ENCODE peak calls at places on chromosomes 5 and 9, in ten cellular contexts. Q is breast epithelium; K is SJSA1; W is OCI-LY7; I is cardiac muscle cell; D is coronary artery; J is naive thymus-derived CD4-positive, alpha-beta T cell; F is brain microvascular endothelial cell; Z is heart right ventricle; C is AG04450. P is an unnamed sample.

GRCh38 chr9:104075801-104076753 is 18.0 kb upstream of the SMC2 start:
- DNase-seq in Q (no peak), K (no peak), W (no peak), I (peak; percentile 95), D (no peak), J (no peak), F (peak; percentile 77), Z (no peak), C (no peak), P (no peak)

GRCh38 chr5:76813982-76814562 is 4.8 kb upstream of the F2RL1 start:
- DNase-seq in Q (no peak), K (peak; percentile 75), W (no peak), I (no peak), D (no peak), J (no peak), F (peak; percentile 95), Z (no peak), C (peak; percentile 59), P (no peak)

GRCh38 chr9:35340046-35340445 is 149.9 kb upstream of the RUSC2 start:
- DNase-seq in Q (no peak), K (no peak), W (no peak), I (peak; percentile 22), D (no peak), J (no peak), F (peak; percentile 35), Z (no peak), C (no peak), P (no peak)

GRCh38 chr9:137365552-137366444 is 57.2 kb downstream of the EXD3 start:
- DNase-seq in Q (no peak), K (no peak), W (no peak), I (no peak), D (peak; percentile 61), J (no peak), F (no peak), Z (no peak), C (no peak), P (no peak)

GRCh38 chr9:98481676-98482075 is 226.2 kb upstream of the TBC1D2 start:
- DNase-seq in Q (no peak), K (no peak), W (no peak), I (no peak), D (no peak), J (no peak), F (no peak), Z (no peak), C (no peak), P (no peak)

GRCh38 chr5:131541071-131541470 is 94.0 kb downstream of the RAPGEF6 start:
- DNase-seq in Q (no peak), K (no peak), W (no peak), I (no peak), D (no peak), J (no peak), F (no peak), Z (no peak), C (no peak), P (no peak)

GRCh38 chr9:126393876-126394275 is 67.2 kb downstream of the MVB12B start:
- DNase-seq in Q (no peak), K (no peak), W (no peak), I (no peak), D (no peak), J (no peak), F (no peak), Z (no peak), C (peak; percentile 39), P (no peak)

GRCh38 chr5:34522599-34523381 is 133.3 kb upstream of the RAI14 start:
- DNase-seq in Q (peak; percentile 69), K (peak; percentile 60), W (peak; percentile 78), I (peak; percentile 91), D (no peak), J (no peak), F (peak; percentile 93), Z (peak; percentile 79), C (peak; percentile 79), P (peak; percentile 78)

GRCh38 chr9:2477755-2478154 is 143.8 kb upstream of the VLDLR start:
- DNase-seq in Q (no peak), K (no peak), W (no peak), I (peak; percentile 34), D (no peak), J (no peak), F (peak; percentile 22), Z (no peak), C (no peak), P (no peak)

GRCh38 chr5:1926071-1926440 is 43.3 kb upstream of the IRX4 start:
- DNase-seq in Q (no peak), K (peak; percentile 41), W (no peak), I (no peak), D (no peak), J (no peak), F (no peak), Z (no peak), C (no peak), P (no peak)

GRCh38 chr5:43121565-43122484 is 1.1 kb downstream of the ZNF131 start:
- DNase-seq in Q (peak; percentile 25), K (no peak), W (peak; percentile 35), I (peak; percentile 51), D (no peak), J (no peak), F (peak; percentile 37), Z (no peak), C (peak; percentile 21), P (peak; percentile 23)

GRCh38 chr9:83778164-83778563 is 39.4 kb downstream of the GKAP1 start:
- DNase-seq in Q (no peak), K (no peak), W (no peak), I (no peak), D (no peak), J (no peak), F (no peak), Z (no peak), C (no peak), P (no peak)

GRCh38 chr5:67858470-67859096 is 357.0 kb upstream of the PIK3R1 start:
- DNase-seq in Q (no peak), K (no peak), W (no peak), I (no peak), D (no peak), J (no peak), F (no peak), Z (no peak), C (no peak), P (no peak)

GRCh38 chr5:66129184-66129583 is 14.9 kb upstream of the SREK1 start:
- DNase-seq in Q (no peak), K (no peak), W (no peak), I (no peak), D (no peak), J (no peak), F (no peak), Z (no peak), C (no peak), P (no peak)

GRCh38 chr5:180498378-180498777 is 4.2 kb downstream of the CNOT6 start:
- DNase-seq in Q (no peak), K (no peak), W (no peak), I (no peak), D (no peak), J (no peak), F (no peak), Z (no peak), C (no peak), P (no peak)

GRCh38 chr5:180494060-180494509 is at the start of gene CNOT6:
- DNase-seq in Q (peak; percentile 91), K (peak; percentile 95), W (peak; percentile 94), I (peak; percentile 98), D (peak; percentile 94), J (peak; percentile 95), F (peak; percentile 83), Z (peak; percentile 92), C (peak; percentile 86), P (peak; percentile 97)

GRCh38 chr5:180494510-180495181 is 467 bp downstream of the CNOT6 start:
- DNase-seq in Q (peak; percentile 26), K (no peak), W (peak; percentile 54), I (peak; percentile 34), D (no peak), J (peak; percentile 52), F (no peak), Z (peak; percentile 28), C (no peak), P (peak; percentile 46)

GRCh38 chr5:180495292-180495691 is 1.1 kb downstream of the CNOT6 start:
- DNase-seq in Q (no peak), K (no peak), W (no peak), I (no peak), D (no peak), J (no peak), F (no peak), Z (no peak), C (no peak), P (no peak)

GRCh38 chr5:180495991-180496741 is 2.0 kb downstream of the CNOT6 start:
- DNase-seq in Q (no peak), K (no peak), W (no peak), I (no peak), D (no peak), J (no peak), F (no peak), Z (no peak), C (no peak), P (no peak)
- H3K4me3 ChIP-seq in Q (no peak overlapping the region), K (no peak overlapping the region), W (peak overlapping the region; percentile 87), I (no peak overlapping the region), D (peak overlapping the region; percentile 25), J (no peak overlapping the region), F (no peak overlapping the region), Z (peak overlapping the region; percentile 17), C (peak overlapping the region; percentile 82), P (no peak overlapping the region)

DNA sequence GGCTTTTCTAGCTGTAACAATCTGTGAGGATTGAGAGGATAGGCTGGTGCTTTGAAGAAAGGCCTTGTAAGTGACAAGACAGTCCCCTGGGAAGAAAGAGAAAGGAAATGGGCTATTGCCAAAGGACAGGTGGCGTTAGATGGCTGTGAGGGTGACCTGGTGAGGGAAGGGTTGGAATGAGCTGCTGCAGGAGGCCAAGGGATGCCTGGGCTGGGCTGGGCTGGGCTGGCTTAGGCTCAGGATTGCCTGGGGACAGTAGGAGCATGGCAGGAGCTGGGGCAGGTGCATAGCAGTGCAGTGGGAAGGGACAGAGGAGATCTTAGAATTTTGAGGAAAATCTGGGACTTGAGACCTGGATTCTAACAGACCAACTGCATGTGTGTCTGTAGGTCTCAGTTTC is 9.7 kb upstream of the MYOZ3 start:
- DNase-seq in Q (no peak), K (no peak), W (no peak), I (no peak), D (no peak), J (no peak), F (no peak), Z (no peak), C (no peak), P (no peak)
- H3K27ac ChIP-seq in Q (no peak overlapping the region), K (no peak overlapping the region), W (no peak overlapping the region), I (no peak overlapping the region), D (peak overlapping the region; percentile 75), J (no peak overlapping the region), F (no peak overlapping the region), Z (no peak overlapping the region), C (no peak overlapping the region), P (peak overlapping the region; percentile 84)

DNA sequence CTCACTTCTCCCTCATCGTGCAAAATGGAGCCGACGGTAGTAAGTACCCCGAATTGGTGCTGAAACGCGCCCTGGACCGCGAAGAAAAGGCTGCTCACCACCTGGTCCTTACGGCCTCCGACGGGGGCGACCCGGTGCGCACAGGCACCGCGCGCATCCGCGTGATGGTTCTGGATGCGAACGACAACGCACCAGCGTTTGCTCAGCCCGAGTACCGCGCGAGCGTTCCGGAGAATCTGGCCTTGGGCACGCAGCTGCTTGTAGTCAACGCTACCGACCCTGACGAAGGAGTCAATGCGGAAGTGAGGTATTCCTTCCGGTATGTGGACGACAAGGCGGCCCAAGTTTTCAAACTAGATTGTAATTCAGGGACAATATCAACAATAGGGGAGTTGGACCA is 979 bp downstream of the PCDHGA12 start:
- DNase-seq in Q (no peak), K (no peak), W (no peak), I (peak; percentile 67), D (no peak), J (no peak), F (no peak), Z (no peak), C (no peak), P (no peak)
- H3K4me3 ChIP-seq in Q (peak overlapping the region; percentile 36), K (no peak overlapping the region), W (no peak overlapping the region), I (no peak overlapping the region), D (peak overlapping the region; percentile 57), J (no peak overlapping the region), F (peak overlapping the region; percentile 55), Z (peak overlapping the region; percentile 52), C (no peak overlapping the region), P (peak overlapping the region; percentile 1)

GRCh38 chr9:13446935-13447334 is 167.4 kb upstream of the MPDZ start:
- DNase-seq in Q (no peak), K (no peak), W (no peak), I (peak; percentile 36), D (no peak), J (no peak), F (no peak), Z (no peak), C (no peak), P (no peak)
- H3K27ac ChIP-seq in Q (peak overlapping the region; percentile 12), K (no peak overlapping the region), W (no peak overlapping the region), I (no peak overlapping the region), D (no peak overlapping the region), J (no peak overlapping the region), F (no peak overlapping the region), Z (peak overlapping the region; percentile 40), C (no peak overlapping the region), P (no peak overlapping the region)